ENCODE peak calls at places on chromosomes 12 and 14, in four cellular contexts. F, Z, K and M are unnamed samples.
A peak's percentile ranks its signal among the peaks of the same experiment; 100 is the strongest.

GRCh38 chr12:31362759-31363415 is 36.9 kb upstream of the SINHCAF start:
- DNase-seq in F (no peak), Z (peak; percentile 35), K (peak; percentile 46), M (no peak)

GRCh38 chr12:63894132-63894531 is 49.6 kb downstream of the SRGAP1 start:
- DNase-seq in K (no peak), F (no peak), Z (no peak), M (no peak)

GRCh38 chr12:24778486-24779304 is 170.2 kb downstream of the BCAT1 start:
- DNase-seq in K (peak; percentile 8), Z (peak; percentile 58), F (peak; percentile 11), M (peak; percentile 42)

GRCh38 chr14:34693228-34693939 is 21.0 kb downstream of the CFL2 start:
- DNase-seq in Z (peak; percentile 45), F (no peak), K (no peak), M (peak; percentile 83)

GRCh38 chr14:101220921-101221510 is 317.5 kb upstream of the RTL1 start:
- DNase-seq in F (no peak), Z (no peak), K (no peak), M (no peak)

GRCh38 chr12:11460343-11461023 is 65.1 kb upstream of the PRB2 start:
- DNase-seq in Z (no peak), F (no peak), K (no peak), M (no peak)

GRCh38 chr14:51581017-51581881 is 70.5 kb upstream of the FRMD6 start:
- DNase-seq in K (no peak), Z (no peak), F (no peak), M (peak; percentile 55)

GRCh38 chr12:62247646-62248045 is 12.6 kb upstream of the USP15 start:
- DNase-seq in K (no peak), Z (no peak), F (no peak), M (no peak)

GRCh38 chr12:20646239-20646827 is 48.8 kb upstream of the SLCO1C1 start:
- DNase-seq in Z (peak; percentile 58), F (peak; percentile 39), K (no peak), M (peak; percentile 70)

GRCh38 chr14:71414631-71415403 is 507.6 kb downstream of the PCNX1 start:
- DNase-seq in Z (no peak), K (no peak), F (peak; percentile 39), M (no peak)

GRCh38 chr14:27370775-27371174 is 772.9 kb upstream of the NOVA1 start:
- DNase-seq in F (no peak), Z (no peak), K (no peak), M (no peak)

GRCh38 chr12:124286414-124286813 is 8.5 kb upstream of the RFLNA start:
- DNase-seq in K (no peak), F (peak; percentile 82), Z (no peak), M (no peak)

GRCh38 chr14:60738843-60739508 is 4.4 kb downstream of the MNAT1 start:
- DNase-seq in F (no peak), Z (no peak), K (no peak), M (no peak)

GRCh38 chr12:108591267-108591980 is 6.5 kb downstream of the TMEM119 start:
- DNase-seq in F (no peak), K (no peak), Z (no peak), M (no peak)

GRCh38 chr14:29757188-29757680 is 170.4 kb downstream of the PRKD1 start:
- DNase-seq in F (no peak), Z (no peak), K (no peak), M (no peak)

GRCh38 chr14:64891839-64892375 is 12.2 kb upstream of the SPTB start:
- DNase-seq in K (peak; percentile 36), Z (peak; percentile 56), F (peak; percentile 48), M (peak; percentile 80)

GRCh38 chr14:103091041-103091882 is 3.3 kb upstream of the EXOC3L4 start:
- DNase-seq in F (peak; percentile 94), Z (no peak), K (no peak), M (peak; percentile 88)

GRCh38 chr14:43204816-43205215 is 1302.3 kb downstream of the FSCB start:
- DNase-seq in K (no peak), F (no peak), Z (no peak), M (no peak)

GRCh38 chr12:108643941-108644742 is 10.4 kb upstream of the SELPLG start:
- DNase-seq in Z (no peak), F (no peak), K (no peak), M (peak; percentile 58)

GRCh38 chr12:46438719-46439319 is 66.2 kb upstream of the SLC38A2 start:
- DNase-seq in F (no peak), K (no peak), Z (no peak), M (no peak)

GRCh38 chr12:89040146-89040964 is 311.9 kb downstream of the DUSP6 start:
- DNase-seq in K (no peak), F (no peak), Z (no peak), M (no peak)

GRCh38 chr14:102317564-102318248 is 1.8 kb upstream of the ZNF839 start:
- DNase-seq in K (no peak), F (no peak), Z (peak; percentile 71), M (no peak)

GRCh38 chr12:38931461-38931860 is 26.1 kb upstream of the CPNE8 start:
- DNase-seq in K (no peak), Z (no peak), F (no peak), M (no peak)
- TF ChIP-seq PBX3 in K (no peak), Z (no peak), F (no peak), M (no peak)

GRCh38 chr14:45651906-45652305 is 398.9 kb upstream of the MIS18BP1 start:
- DNase-seq in Z (no peak), K (no peak), F (no peak), M (no peak)
- TF ChIP-seq RFX5 in Z (no peak), K (no peak), F (no peak), M (no peak)

DNA sequence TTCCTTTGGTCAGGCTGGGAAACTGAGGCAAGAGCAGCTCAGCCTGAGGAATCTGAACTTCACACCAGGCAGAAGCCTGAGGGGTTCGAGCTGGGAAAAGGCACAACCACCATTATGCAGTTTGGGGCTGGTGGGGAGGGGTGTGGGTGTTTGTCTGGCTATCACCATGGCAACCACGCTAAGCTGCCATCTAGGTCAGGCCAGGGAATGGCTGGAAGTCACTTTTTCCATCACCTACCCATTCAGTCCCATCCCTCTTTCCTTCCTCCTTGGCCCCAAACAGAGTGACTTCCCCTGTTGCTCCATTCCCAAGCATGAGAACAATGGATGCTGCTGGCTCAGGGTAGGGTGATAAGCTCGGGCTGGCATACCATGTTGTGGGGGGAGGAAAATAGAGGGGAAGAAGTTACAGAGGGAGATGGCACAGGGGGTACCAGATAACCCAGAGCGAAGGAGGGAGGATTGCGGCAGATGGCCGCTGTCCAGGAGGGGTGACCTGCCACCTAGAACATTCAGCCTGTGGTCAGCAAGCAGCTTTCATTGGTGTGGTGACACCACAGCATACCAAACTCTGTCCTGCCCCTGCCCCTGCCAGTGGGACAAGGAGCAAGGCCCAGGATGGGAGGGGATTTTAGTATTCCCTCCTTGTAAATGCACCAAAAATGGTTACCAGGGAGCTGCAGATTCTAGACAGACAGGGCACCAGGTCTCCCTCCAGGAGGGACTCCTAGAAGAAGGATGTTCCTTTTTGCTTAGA is 36.4 kb upstream of the PLEKHG6 start:
- DNase-seq in F (peak; percentile 55), K (no peak), Z (no peak), M (no peak)
- TF ChIP-seq PBX3 in F (no peak), K (no peak), Z (no peak), M (no peak)

DNA sequence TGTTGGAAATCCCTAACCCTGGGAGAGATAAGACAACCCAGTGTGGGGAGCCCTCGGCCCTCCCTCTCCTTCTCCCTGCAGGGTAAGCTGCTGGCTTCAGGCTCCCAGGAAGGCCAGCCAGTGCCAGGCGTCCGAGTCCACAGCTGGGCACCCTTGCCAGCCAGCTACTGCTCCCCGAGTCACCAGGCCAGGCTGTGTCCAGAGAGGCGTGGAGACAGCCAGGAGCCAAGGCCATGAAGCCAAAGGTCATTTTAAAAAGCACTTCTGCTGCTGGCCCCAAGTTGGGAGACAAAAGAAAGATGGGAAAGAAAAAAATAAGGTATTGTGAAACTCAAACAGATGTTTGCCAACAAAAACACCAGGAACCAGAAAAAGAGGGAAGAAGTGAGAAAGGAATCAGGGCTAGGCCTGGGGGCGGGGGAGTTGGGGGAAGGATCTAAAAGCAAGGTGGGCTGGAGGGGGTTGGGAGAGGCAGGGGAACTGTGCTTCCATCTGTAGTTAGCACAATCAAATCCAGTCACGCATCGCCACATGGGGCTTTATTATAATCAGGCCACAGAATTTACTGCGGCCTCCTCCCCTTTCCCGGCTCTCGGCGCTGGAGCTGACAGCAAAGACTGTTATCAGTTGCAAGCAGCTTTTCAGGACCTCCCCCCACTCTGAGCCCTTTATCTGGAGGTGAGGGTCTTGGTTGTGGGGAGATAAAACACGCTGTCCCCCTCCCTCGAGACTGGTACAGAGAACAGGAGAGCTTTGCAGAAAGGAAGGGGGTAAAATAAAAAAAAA is 33.5 kb downstream of the RBM19 start:
- DNase-seq in Z (peak; percentile 14), K (no peak), F (no peak), M (no peak)
- TF ChIP-seq RFX5 in Z (no peak), K (no peak), F (no peak), M (no peak)

GRCh38 chr12:70645494-70646317 is 8.5 kb upstream of the PTPRB start:
- DNase-seq in K (no peak), Z (peak; percentile 41), F (no peak), M (peak; percentile 60)
- TF ChIP-seq PBX3 in K (no peak), Z (no peak), F (peak; percentile 78), M (no peak)

GRCh38 chr12:104681012-104681690 is 224.4 kb downstream of the CHST11 start:
- DNase-seq in F (no peak), K (no peak), Z (no peak), M (no peak)

GRCh38 chr12:104683831-104684503 is 227.2 kb downstream of the CHST11 start:
- DNase-seq in F (no peak), Z (no peak), K (no peak), M (no peak)

GRCh38 chr12:104680506-104680905 is 223.8 kb downstream of the CHST11 start:
- DNase-seq in F (no peak), Z (no peak), K (no peak), M (no peak)

GRCh38 chr12:104684884-104685283 is 228.1 kb downstream of the CHST11 start:
- DNase-seq in F (no peak), K (no peak), Z (no peak), M (no peak)

DNA sequence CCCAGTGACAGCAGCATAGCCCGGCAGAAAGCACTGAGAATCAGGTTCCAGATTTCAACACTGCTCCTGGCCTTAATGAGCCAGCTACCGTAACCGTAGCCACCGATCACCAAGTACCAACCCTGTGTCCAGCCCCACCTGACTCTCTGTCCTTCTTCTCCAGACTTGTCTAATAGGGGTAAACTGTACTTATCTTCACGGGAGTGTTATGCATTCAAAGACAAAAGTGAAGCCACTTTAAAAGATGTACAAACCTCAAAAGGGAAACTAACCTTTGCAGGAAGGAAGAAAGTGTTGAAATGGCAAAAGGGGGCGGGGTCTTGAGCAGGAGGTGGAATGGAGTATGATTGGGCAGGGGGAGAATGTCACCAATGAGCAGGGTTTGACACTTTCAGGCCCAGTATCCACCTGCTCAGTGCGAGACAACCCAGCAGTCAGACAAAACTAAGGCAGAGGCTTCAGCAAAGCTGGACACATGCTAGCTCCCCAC is 226.1 kb downstream of the CHST11 start:
- DNase-seq in F (no peak), Z (no peak), K (peak; percentile 51), M (no peak)
- TF ChIP-seq RFX5 in F (no peak), Z (no peak), K (peak; percentile 51), M (no peak)